ENCODE peak calls at places on chromosomes 1 and 21, in eight cellular contexts. M, L, G, V, T, S, I and N are unnamed samples.

GRCh38 chr21:46089285-46089684 is 8.6 kb upstream of the COL6A2 start:
- DNase-seq in L (no peak), G (no peak), V (peak), I (no peak), M (no peak), T (no peak), S (no peak), N (no peak)

GRCh38 chr1:211420389-211420788 is 71.6 kb downstream of the RD3 start:
- DNase-seq in V (peak), M (no peak), T (peak), I (no peak), G (no peak), L (no peak), S (no peak), N (no peak)

GRCh38 chr21:45343891-45344290 is 56.2 kb upstream of the POFUT2 start:
- DNase-seq in I (no peak), G (no peak), M (no peak), V (no peak), T (no peak), L (no peak), S (no peak), N (no peak)

GRCh38 chr21:33566514-33566913 is 22.0 kb downstream of the DONSON start:
- DNase-seq in S (no peak), V (no peak), M (no peak), L (no peak), T (peak), G (no peak), I (no peak), N (no peak)

GRCh38 chr1:67843335-67843734 is 10.1 kb upstream of the GNG12 start:
- DNase-seq in T (peak), L (no peak), V (no peak), S (no peak), I (no peak), G (no peak), M (no peak), N (no peak)

GRCh38 chr1:28392027-28392652 is 22.6 kb downstream of the PHACTR4 start:
- DNase-seq in V (peak), M (no peak), G (no peak), S (no peak), T (peak), L (no peak), I (no peak), N (no peak)

GRCh38 chr1:86504130-86504479 is 35.4 kb downstream of the CLCA1 start:
- DNase-seq in V (no peak), L (no peak), T (no peak), S (no peak), G (no peak), I (no peak), M (no peak), N (no peak)

GRCh38 chr1:214715126-214715525 is 112.1 kb downstream of the CENPF start:
- DNase-seq in M (no peak), T (no peak), S (no peak), G (no peak), L (no peak), V (no peak), I (no peak), N (no peak)

GRCh38 chr1:64983110-64983509 is 16.8 kb upstream of the JAK1 start:
- DNase-seq in V (peak), G (no peak), L (no peak), T (peak), M (no peak), I (no peak), S (no peak), N (no peak)

GRCh38 chr1:24905355-24905978 is 24.6 kb downstream of the RUNX3 start:
- DNase-seq in M (no peak), V (no peak), S (no peak), T (no peak), L (no peak), G (no peak), I (no peak), N (no peak)

GRCh38 chr21:25837545-25838263 is 102.9 kb downstream of the GABPA start:
- DNase-seq in V (no peak), G (no peak), I (no peak), M (no peak), S (no peak), T (peak), L (no peak), N (no peak)

GRCh38 chr21:42534901-42535378 is 21.3 kb downstream of the SLC37A1 start:
- DNase-seq in T (no peak), V (no peak), M (no peak), G (peak), S (no peak), L (no peak), I (no peak), N (no peak)

GRCh38 chr1:36323636-36324321 is at the start of gene EVA1B:
- DNase-seq in I (peak), V (peak), T (peak), G (no peak), L (peak), S (no peak), M (peak), N (peak)

GRCh38 chr21:16473965-16474364 is 744.2 kb downstream of the USP25 start:
- DNase-seq in I (no peak), S (no peak), T (peak), V (no peak), G (no peak), M (no peak), L (no peak), N (no peak)

GRCh38 chr1:207713529-207713928 is 38.3 kb upstream of the CD46 start:
- DNase-seq in L (no peak), T (no peak), V (no peak), G (no peak), S (no peak), I (no peak), M (no peak), N (no peak)